ENCODE peak calls at places on chromosomes 5 and 9, in six cellular contexts. P is psoas muscle; S is CD4-positive, alpha-beta T cell; N is suprapubic skin; D is activated CD8-positive, alpha-beta memory T cell treated with anti-CD3 and anti-CD28 coated beads for 48 hours; A is osteocyte. G is an unnamed sample.

GRCh38 chr5:14101922-14102321 is 41.2 kb upstream of the TRIO start:
- DNase-seq in P (no peak), D (no peak), A (no peak), N (no peak), S (no peak), G (no peak)

GRCh38 chr9:16704489-16705111 is 165.9 kb downstream of the BNC2 start:
- DNase-seq in D (no peak), N (no peak), A (no peak), S (no peak), P (peak), G (no peak)

GRCh38 chr5:157217289-157218024 is 36.8 kb downstream of the ITK start:
- DNase-seq in P (no peak), S (no peak), N (no peak), D (no peak), A (no peak), G (no peak)

GRCh38 chr9:36930941-36931340 is 103.1 kb downstream of the PAX5 start:
- DNase-seq in P (no peak), S (no peak), N (peak), A (peak), D (no peak), G (peak)

GRCh38 chr9:72322678-72323077 is 42.3 kb downstream of the ZFAND5 start:
- DNase-seq in A (no peak), D (no peak), P (no peak), S (no peak), N (no peak), G (no peak)

GRCh38 chr9:91150273-91151013 is 211.3 kb downstream of the AUH start:
- DNase-seq in N (no peak), S (no peak), D (no peak), P (no peak), A (no peak), G (no peak)

GRCh38 chr9:122265265-122265900 is 701 bp downstream of the MRRF start:
- DNase-seq in N (no peak), P (no peak), A (no peak), D (no peak), S (no peak), G (no peak)

GRCh38 chr5:90873033-90873517 is 314.5 kb downstream of the ADGRV1 start:
- DNase-seq in N (no peak), D (no peak), A (no peak), S (no peak), P (no peak), G (no peak)

GRCh38 chr9:20980713-20981481 is 50.5 kb downstream of the HACD4 start:
- DNase-seq in A (no peak), N (no peak), P (no peak), S (no peak), D (no peak), G (no peak)

G was measured in type B pancreatic cell.